ENCODE peak calls at places on chromosomes 16 and 17, in nine cellular contexts. L, R, W, K, H, G, J, B and T are unnamed samples. For H3K36me3, the result is how much of the 10 kb centered on the place peaks cover.

GRCh38 chr16:2209258-2210008 is 1.2 kb downstream of the BRICD5 start:
- DNase-seq in L (no peak), R (no peak), W (peak), K (peak), H (no peak), G (no peak), J (no peak), B (no peak), T (no peak)

GRCh38 chr16:85306793-85307551 is 194.7 kb upstream of the CIBAR2 start:
- DNase-seq in L (no peak), R (no peak), W (peak), K (no peak), H (no peak), G (no peak), J (no peak), B (no peak), T (no peak)

GRCh38 chr16:1525871-1526607 is 7.4 kb upstream of the TMEM204 start:
- DNase-seq in L (no peak), R (no peak), W (peak), K (no peak), H (no peak), G (no peak), J (no peak), B (no peak), T (no peak)

GRCh38 chr16:35752773-35753558 is 2293.6 kb downstream of the TP53TG3F start:
- DNase-seq in L (no peak), R (no peak), W (peak), K (no peak), H (no peak), G (peak), J (no peak), B (no peak), T (no peak)

GRCh38 chr16:19884021-19884485 is 595 bp downstream of the GPRC5B start:
- DNase-seq in L (peak), R (no peak), W (peak), K (peak), H (no peak), G (peak), J (no peak), B (peak), T (no peak)

GRCh38 chr16:19092653-19093410 is 20.9 kb upstream of the ITPRIPL2 start:
- DNase-seq in L (no peak), R (no peak), W (no peak), K (no peak), H (no peak), G (no peak), J (no peak), B (no peak), T (no peak)

GRCh38 chr17:82489117-82489516 is 30.4 kb upstream of the FOXK2 start:
- DNase-seq in L (no peak), R (no peak), W (no peak), K (no peak), H (no peak), G (peak), J (peak), B (no peak), T (no peak)

GRCh38 chr16:27449434-27450188 is 47.6 kb downstream of the IL21R start:
- DNase-seq in L (no peak), R (no peak), W (peak), K (no peak), H (no peak), G (no peak), J (no peak), B (no peak), T (no peak)

GRCh38 chr17:74840989-74841666 is 18.6 kb downstream of the GRIN2C start:
- DNase-seq in L (peak), R (no peak), W (no peak), K (no peak), H (no peak), G (peak), J (peak), B (no peak), T (no peak)

GRCh38 chr16:81366316-81366932 is 51.7 kb downstream of the GAN start:
- DNase-seq in L (no peak), R (peak), W (no peak), K (no peak), H (no peak), G (no peak), J (peak), B (no peak), T (no peak)

GRCh38 chr17:79840204-79840988 is 1.2 kb upstream of the CBX4 start:
- DNase-seq in L (peak), R (no peak), W (peak), K (peak), H (no peak), G (peak), J (peak), B (peak), T (no peak)

GRCh38 chr16:68073902-68074760 is 11.0 kb upstream of the NFATC3 start:
- DNase-seq in L (no peak), R (no peak), W (no peak), K (no peak), H (no peak), G (no peak), J (no peak), B (no peak), T (peak)

GRCh38 chr17:8341456-8341855 is 1.8 kb downstream of the ODF4 start:
- DNase-seq in L (no peak), R (no peak), W (no peak), K (no peak), H (no peak), G (no peak), J (no peak), B (no peak), T (no peak)

GRCh38 chr16:78727536-78727935 is 628.1 kb downstream of the WWOX start:
- DNase-seq in L (no peak), R (no peak), W (no peak), K (no peak), H (no peak), G (no peak), J (no peak), B (no peak), T (peak)
- TF ChIP-seq CTCF in L (no peak), R (no peak), W (no peak), K (peak), H (peak), G (no peak), J (no peak), B (no peak), T (peak)

DNA sequence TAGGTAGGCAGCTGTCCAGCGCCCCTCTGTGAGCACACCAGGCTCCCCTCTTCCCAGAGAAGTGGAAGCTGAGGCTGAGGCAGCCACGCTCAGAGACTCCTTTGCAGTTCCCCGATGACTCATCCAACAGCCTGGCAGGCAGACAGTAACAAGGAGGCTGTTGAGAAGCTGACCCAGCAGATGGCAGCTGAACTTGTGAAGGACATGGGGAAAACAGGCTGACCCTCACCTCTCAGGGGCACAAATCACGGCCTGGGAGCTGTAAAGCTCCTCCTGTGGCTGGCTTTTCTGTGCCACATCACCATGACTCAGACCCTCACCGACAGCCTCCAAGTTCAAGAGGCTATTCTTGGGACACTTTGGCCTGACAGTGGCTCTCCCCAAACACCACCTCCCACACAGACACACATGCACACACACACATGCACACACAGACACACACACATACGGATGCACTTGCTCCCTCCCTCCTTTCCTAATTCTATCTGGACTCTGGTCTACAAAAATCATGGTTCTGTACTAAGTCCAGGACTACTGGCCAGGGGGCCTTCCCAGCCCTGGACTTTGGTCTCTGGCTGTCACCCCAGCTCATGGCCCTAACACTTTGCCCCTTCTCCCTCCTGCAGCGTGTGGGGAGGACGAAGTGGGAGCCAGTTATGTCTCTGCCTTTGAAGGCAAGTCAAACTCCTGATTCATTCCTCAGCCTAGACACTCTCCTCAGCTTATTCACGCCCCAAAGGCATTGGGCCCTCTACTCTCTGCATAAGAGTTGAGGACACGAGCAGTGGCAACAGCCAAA is 23.2 kb downstream of the MAP3K14 start:
- DNase-seq in L (peak), R (peak), W (no peak), K (peak), H (no peak), G (peak), J (peak), B (peak), T (no peak)
- TF ChIP-seq POLR2A in L (no peak), R (no peak), W (no peak), K (no peak), H (no peak), G (no peak), J (no peak), B (no peak), T (no peak)

DNA sequence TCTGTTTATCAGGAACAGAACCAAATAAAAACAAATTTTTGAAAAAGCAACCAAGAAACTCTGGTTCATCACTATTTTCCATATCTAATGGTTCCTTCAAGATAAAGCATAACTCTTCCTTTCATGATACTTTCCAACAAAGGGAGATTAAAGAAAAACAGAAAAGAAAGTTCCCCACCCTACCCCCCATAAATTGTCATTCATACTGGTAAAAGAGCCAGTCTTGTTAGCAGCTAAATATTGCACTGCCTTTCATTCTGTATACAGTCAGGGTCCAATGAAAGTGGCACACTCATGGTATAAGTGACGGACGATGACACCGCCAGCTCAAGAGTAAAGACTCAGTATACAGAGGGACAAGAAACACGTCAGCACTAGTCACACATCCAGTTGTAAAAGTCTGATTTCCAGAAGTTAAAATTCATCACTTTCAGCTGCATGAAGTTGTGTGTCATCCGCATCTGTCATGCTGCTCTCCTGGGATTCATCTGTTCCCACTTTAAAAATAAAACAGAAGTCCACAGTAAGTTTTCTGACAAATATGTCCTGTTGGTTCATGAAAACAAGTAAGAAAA is 68.5 kb downstream of the CDC27 start:
- DNase-seq in L (no peak), R (no peak), W (no peak), K (no peak), H (no peak), G (no peak), J (no peak), B (no peak), T (no peak)
- H3K36me3 ChIP-seq in L (under half), R (under half), W (under half), K (under half), H (under half), G (under half), J (half or more), B (under half), T (under half)

DNA sequence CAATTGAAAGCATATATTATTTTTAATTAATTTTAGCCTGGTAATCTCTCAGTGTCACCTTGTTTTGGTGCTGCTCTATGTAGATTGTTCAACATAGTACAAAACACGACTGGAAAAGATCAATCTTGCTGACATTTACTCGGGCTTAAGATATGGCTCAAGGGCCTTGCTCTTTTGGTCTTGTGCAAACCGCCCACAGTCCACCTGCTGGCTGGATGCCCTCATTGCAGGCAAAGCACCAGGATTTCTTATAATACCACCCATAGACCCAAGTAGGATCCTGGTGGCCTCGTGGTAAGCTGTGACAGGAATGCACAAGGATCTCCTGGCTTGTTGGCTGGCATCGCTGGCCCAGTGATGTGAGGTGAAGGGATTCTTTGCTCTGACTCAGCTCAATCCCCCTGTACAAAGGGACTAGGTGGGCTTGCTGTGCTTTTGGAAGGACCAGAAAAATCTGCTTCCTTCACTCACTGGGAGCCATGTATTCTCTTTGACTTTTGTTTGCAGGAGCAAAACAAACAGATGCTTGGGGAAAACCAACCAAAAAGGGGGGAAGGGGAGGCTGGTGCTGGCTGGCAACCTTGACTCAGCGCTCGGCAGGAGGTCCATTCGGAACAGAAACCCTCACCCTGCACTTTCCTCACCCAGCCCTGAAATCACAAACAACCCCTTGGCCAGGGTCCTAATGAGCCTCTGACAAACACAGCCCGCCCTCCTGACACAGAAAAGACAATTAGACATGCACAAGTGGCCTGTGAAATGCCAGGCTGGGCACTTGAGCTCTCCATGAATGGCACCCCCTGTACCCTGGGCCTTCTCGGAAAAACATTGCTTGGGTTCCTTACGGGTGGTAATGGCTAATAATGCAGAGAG is 36.6 kb upstream of the MED9 start:
- DNase-seq in L (peak), R (peak), W (no peak), K (peak), H (peak), G (no peak), J (peak), B (peak), T (peak)
- TF ChIP-seq CTCF in L (peak), R (peak), W (peak), K (peak), H (peak), G (peak), J (peak), B (peak), T (peak)

DNA sequence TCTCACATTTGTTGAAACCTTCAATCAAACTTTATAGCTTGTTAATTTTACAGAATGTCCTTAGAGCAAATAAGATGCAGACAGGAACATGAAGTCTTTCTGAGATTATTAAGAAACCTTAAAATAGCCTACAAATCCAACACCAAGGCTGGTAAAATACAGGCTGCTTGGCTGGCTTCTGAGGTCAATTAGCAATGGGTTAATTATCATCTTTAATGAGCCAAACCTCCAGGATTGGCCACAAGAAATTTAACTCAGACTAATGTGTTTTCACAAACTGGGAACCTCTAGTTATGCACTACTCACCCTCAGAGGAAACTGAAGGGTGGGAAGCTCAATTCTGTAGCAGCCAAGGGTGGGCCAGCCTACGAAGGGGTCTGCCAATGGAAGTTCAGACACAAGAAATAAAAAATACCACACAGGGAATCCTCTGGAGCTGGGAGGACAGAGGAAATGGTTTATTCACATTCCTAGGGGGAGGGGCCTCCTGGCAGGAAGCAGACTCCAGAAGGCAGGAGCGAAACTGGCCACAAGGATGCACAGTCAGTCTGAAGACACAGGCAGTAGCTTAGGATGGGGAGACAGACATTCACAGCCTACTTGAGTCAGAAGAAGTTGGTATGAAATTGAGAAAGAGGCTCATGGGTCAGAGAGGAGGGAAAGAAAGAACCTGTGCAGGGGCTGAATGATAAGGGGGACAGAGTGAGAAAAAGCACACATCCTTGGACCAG is 36.1 kb downstream of the HIC1 start:
- DNase-seq in L (peak), R (no peak), W (no peak), K (no peak), H (no peak), G (peak), J (peak), B (no peak), T (no peak)
- TF ChIP-seq POLR2A in L (no peak), R (no peak), W (no peak), K (no peak), H (no peak), G (no peak), J (no peak), B (no peak), T (no peak)